ENCODE peak calls at places on chromosomes 4 and X, in five cellular contexts. X is astrocyte of the spinal cord, R is lung, C is fibroblast of lung, N is brain microvascular endothelial cell. F is an unnamed sample.

GRCh38 chr4:151472711-151473110 is 63.7 kb downstream of the FHIP1A start:
- DNase-seq in C (peak), X (no peak), R (no peak), N (no peak), F (no peak)

GRCh38 chrX:9312922-9313867 is 151.7 kb upstream of the TBL1X start:
- DNase-seq in C (no peak), X (no peak), R (peak), N (no peak), F (no peak)

GRCh38 chrX:19593684-19594083 is 78.4 kb upstream of the MAP3K15 start:
- DNase-seq in N (peak), C (peak), X (peak), R (no peak), F (peak)

GRCh38 chr4:103934178-103934789 is 214.5 kb upstream of the TACR3 start:
- DNase-seq in C (peak), X (peak), N (peak), R (no peak), F (peak)

GRCh38 chr4:56212774-56213173 is 174.5 kb downstream of the AASDH start:
- DNase-seq in C (no peak), X (no peak), N (no peak), R (no peak), F (no peak)

GRCh38 chr4:173264245-173264959 is 69.8 kb downstream of the HMGB2 start:
- DNase-seq in X (peak), N (peak), C (peak), R (peak), F (no peak)

GRCh38 chr4:54217642-54218486 is 11.2 kb upstream of the PDGFRA start:
- DNase-seq in C (peak), N (peak), X (peak), R (peak), F (peak)

GRCh38 chrX:19886888-19887531 is 390 bp downstream of the SH3KBP1 start:
- DNase-seq in C (no peak), N (no peak), X (no peak), R (no peak), F (no peak)

GRCh38 chr4:165518658-165519057 is 139.8 kb downstream of the CPE start:
- DNase-seq in X (no peak), N (no peak), C (no peak), R (no peak), F (no peak)

GRCh38 chr4:153622778-153623240 is 61.3 kb upstream of the TLR2 start:
- DNase-seq in X (no peak), R (no peak), C (no peak), N (no peak), F (no peak)

GRCh38 chr4:176775326-176775725 is 17.4 kb downstream of the VEGFC start:
- DNase-seq in X (no peak), R (no peak), N (no peak), C (no peak), F (no peak)

GRCh38 chrX:71198066-71198465 is 25.0 kb upstream of the GJB1 start:
- DNase-seq in C (no peak), N (no peak), X (no peak), R (no peak), F (no peak)

GRCh38 chr4:25908491-25908901 is 5.5 kb upstream of the SMIM20 start:
- DNase-seq in X (peak), N (peak), C (peak), R (no peak), F (peak)
- TF ChIP-seq CTCF in X (no peak), N (no peak), C (no peak), R (no peak), F (no peak)

GRCh38 chr4:3136454-3136853 is 62.0 kb downstream of the HTT start:
- DNase-seq in X (peak), R (no peak), C (peak), N (no peak), F (no peak)
- TF ChIP-seq CTCF in X (peak), R (no peak), C (peak), N (no peak), F (peak)

GRCh38 chrX:41923925-41924693 is 755 bp upstream of the CASK start:
- DNase-seq in X (peak), N (peak), R (no peak), C (peak), F (peak)
- TF ChIP-seq CTCF in X (no peak), N (no peak), R (no peak), C (peak), F (no peak)

GRCh38 chrX:117985241-117985640 is 131.4 kb downstream of the KLHL13 start:
- DNase-seq in N (no peak), X (no peak), C (peak), R (no peak), F (no peak)
- TF ChIP-seq CTCF in N (peak), X (no peak), C (peak), R (no peak), F (no peak)

GRCh38 chr4:20313237-20314030 is 61.7 kb downstream of the SLIT2 start:
- DNase-seq in C (no peak), N (no peak), X (no peak), R (no peak), F (no peak)
- TF ChIP-seq CTCF in C (peak), N (peak), X (peak), R (no peak), F (no peak)

GRCh38 chr4:42149004-42149403 is 3.5 kb downstream of the BEND4 start:
- DNase-seq in X (no peak), C (no peak), N (no peak), R (no peak), F (no peak)

GRCh38 chr4:42148453-42148852 is 4.0 kb downstream of the BEND4 start:
- DNase-seq in N (no peak), R (no peak), X (no peak), C (no peak), F (no peak)

GRCh38 chr4:42150653-42151567 is 1.5 kb downstream of the BEND4 start:
- DNase-seq in X (no peak), R (no peak), C (no peak), N (no peak), F (no peak)

GRCh38 chr4:42151568-42152506 is 618 bp downstream of the BEND4 start:
- DNase-seq in X (no peak), C (no peak), R (no peak), N (no peak), F (no peak)

DNA sequence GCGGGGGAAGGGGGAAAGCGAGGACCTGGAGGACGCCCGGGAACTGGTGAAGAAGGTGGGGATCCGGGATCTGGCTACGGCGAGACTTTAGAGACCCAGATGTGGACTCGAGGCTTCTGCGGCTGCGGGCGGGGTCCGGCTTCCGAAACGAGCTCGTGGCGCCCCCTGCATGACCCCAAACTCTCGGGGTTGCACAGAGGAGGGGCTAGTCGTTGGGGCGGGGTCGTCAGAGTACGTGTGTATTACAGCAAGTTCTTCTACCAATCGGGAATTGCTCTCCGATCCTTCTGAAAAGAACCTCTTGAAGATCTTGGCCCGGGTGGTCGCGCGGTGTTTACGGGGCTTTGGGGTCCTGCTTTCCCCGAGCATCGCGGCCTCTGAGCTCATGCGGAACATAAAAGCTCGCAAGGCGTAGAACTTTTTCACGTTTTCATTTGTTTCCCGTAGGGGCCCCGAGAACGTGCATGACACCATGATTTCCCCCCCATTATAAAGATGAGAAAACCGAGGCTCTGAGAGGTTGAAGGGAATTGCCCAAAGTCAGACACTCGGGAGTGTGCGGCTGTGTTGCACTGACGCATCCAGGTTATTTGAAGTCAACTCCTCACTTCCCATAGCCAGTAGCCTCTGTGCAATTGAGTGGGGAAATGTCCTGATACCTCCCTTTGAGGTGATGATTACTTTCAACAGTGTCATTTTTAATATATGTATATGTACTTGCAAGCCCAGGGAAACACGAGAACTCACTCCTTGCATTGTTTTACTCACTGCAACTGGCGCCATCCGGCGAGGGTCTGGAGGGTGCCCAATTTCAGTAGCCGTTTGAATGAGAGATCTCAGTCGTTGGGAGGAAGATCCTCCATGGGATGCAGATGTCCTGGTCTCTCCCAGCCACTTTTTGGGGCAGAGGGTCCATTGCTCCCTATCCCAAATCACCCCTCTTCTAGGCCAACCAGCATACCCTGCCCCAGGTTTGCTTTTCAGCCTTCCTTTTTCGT is at the start of gene BEND4:
- DNase-seq in N (no peak), C (no peak), R (no peak), X (no peak), F (no peak)
- TF ChIP-seq CTCF in N (no peak), C (no peak), R (no peak), X (no peak), F (no peak)

DNA sequence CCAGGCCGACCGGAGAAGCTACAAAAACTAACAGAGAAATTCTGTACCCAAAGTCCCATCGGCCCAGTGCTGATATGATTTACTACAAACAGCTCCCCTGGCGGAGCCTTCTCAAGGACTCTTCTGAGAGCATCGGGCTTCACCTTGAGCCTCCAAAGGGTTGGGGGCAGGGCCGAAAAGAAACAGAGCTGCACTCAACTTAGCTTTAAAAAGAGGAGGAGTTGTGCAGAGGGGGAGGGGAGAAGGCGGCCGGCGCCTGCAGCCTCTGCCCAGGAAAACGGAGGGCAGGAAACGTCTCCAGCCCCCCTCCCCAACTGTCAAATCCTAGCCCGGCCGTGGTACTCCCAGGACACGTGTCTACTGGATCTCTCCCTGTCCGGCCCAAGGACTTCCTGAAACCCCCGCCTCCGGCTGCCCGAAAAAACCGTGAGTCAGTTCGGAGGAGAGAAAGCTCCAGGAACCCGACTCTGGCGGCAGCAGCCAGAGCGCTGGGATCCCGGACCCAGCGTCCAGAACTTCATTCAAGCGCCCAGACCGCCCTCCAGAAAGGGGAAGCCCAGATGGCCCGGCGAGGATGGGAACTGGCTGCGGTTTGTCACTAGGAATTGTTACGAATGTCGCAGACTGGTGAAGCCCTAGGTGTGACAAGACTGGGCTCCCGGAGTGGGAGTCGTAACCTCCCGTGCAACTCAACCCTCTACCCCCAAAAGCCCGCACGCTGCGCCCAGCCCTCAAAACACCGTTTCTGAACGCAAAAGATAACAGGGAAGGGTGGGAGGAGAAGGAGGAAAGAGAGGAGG is 1.0 kb downstream of the ADAMTS3 start:
- DNase-seq in X (peak), C (peak), R (peak), N (peak), F (peak)
- TF ChIP-seq CTCF in X (peak), C (peak), R (no peak), N (peak), F (peak)

GRCh38 chr4:26468283-26468949 is 21.9 kb downstream of the CCKAR start:
- DNase-seq in C (no peak), N (no peak), R (no peak), X (no peak), F (no peak)
- TF ChIP-seq CTCF in C (no peak), N (no peak), R (no peak), X (no peak), F (no peak)

GRCh38 chr4:144355809-144356757 is 215.6 kb upstream of the GYPA start:
- DNase-seq in N (peak), R (no peak), X (peak), C (peak), F (peak)
- TF ChIP-seq CTCF in N (peak), R (no peak), X (no peak), C (no peak), F (peak)

F was measured in HFFc6.